ENCODE peak calls at places on chromosome 7, in six cellular contexts. Y, P, J, I, X and H are unnamed samples.

GRCh38 chr7:101947899-101948298 is 130.5 kb downstream of the CUX1 start:
- DNase-seq in Y (no peak), P (no peak), J (no peak), I (no peak), X (no peak), H (no peak)

GRCh38 chr7:16265863-16266458 is 155.4 kb downstream of the CRPPA start:
- DNase-seq in Y (no peak), P (no peak), J (no peak), I (no peak), X (no peak), H (no peak)

GRCh38 chr7:37908221-37908788 is 8.3 kb downstream of the SFRP4 start:
- DNase-seq in Y (no peak), P (no peak), J (no peak), I (no peak), X (no peak), H (no peak)

GRCh38 chr7:72087926-72088325 is 324.2 kb downstream of the CALN1 start:
- DNase-seq in Y (no peak), P (no peak), J (no peak), I (no peak), X (no peak), H (no peak)

GRCh38 chr7:54802841-54803240 is 43.8 kb upstream of the SEC61G start:
- DNase-seq in Y (no peak), P (no peak), J (no peak), I (no peak), X (peak), H (no peak)

GRCh38 chr7:20267482-20267881 is 50.3 kb upstream of the MACC1 start:
- DNase-seq in Y (no peak), P (no peak), J (no peak), I (no peak), X (peak), H (peak)

GRCh38 chr7:144873316-144873845 is 37.5 kb upstream of the TPK1 start:
- DNase-seq in Y (no peak), P (no peak), J (no peak), I (no peak), X (no peak), H (no peak)

GRCh38 chr7:75823198-75823910 is 9.7 kb upstream of the CCL24 start:
- DNase-seq in Y (no peak), P (no peak), J (no peak), I (no peak), X (no peak), H (no peak)

GRCh38 chr7:155455776-155456516 is 2.0 kb upstream of the EN2 start:
- DNase-seq in Y (no peak), P (no peak), J (no peak), I (no peak), X (no peak), H (no peak)

GRCh38 chr7:37380831-37381230 is 67.8 kb downstream of the ELMO1 start:
- DNase-seq in Y (no peak), P (no peak), J (no peak), I (no peak), X (no peak), H (no peak)

GRCh38 chr7:271266-272107 is 18.5 kb upstream of the FOXL3 start:
- DNase-seq in Y (no peak), P (no peak), J (no peak), I (no peak), X (no peak), H (no peak)

GRCh38 chr7:67863911-67864310 is 867.3 kb downstream of the TYW1 start:
- DNase-seq in Y (no peak), P (no peak), J (no peak), I (no peak), X (no peak), H (no peak)

GRCh38 chr7:101390901-101391301 is 28.2 kb downstream of the COL26A1 start:
- DNase-seq in Y (no peak), P (no peak), J (no peak), I (peak), X (peak), H (peak)

GRCh38 chr7:151100921-151101320 is 14.6 kb downstream of the AGAP3 start:
- DNase-seq in Y (no peak), P (no peak), J (no peak), I (no peak), X (no peak), H (no peak)

GRCh38 chr7:20826243-20826642 is 39.6 kb upstream of the SP8 start:
- DNase-seq in Y (no peak), P (no peak), J (no peak), I (no peak), X (no peak), H (no peak)

GRCh38 chr7:44334734-44335097 is 9.3 kb upstream of the CAMK2B start:
- DNase-seq in Y (no peak), P (no peak), J (no peak), I (no peak), X (no peak), H (no peak)

GRCh38 chr7:30166155-30166840 is 31.5 kb downstream of the MTURN start:
- DNase-seq in Y (no peak), P (no peak), J (peak), I (no peak), X (no peak), H (no peak)

GRCh38 chr7:29350351-29350750 is 155.8 kb downstream of the CHN2 start:
- DNase-seq in Y (no peak), P (no peak), J (no peak), I (no peak), X (no peak), H (no peak)

GRCh38 chr7:93601363-93601762 is 26.8 kb upstream of the CALCR start:
- DNase-seq in Y (no peak), P (no peak), J (no peak), I (no peak), X (no peak), H (no peak)
- TF ChIP-seq CTCF in Y (no peak), P (no peak), J (no peak), I (no peak), X (no peak), H (no peak)

DNA sequence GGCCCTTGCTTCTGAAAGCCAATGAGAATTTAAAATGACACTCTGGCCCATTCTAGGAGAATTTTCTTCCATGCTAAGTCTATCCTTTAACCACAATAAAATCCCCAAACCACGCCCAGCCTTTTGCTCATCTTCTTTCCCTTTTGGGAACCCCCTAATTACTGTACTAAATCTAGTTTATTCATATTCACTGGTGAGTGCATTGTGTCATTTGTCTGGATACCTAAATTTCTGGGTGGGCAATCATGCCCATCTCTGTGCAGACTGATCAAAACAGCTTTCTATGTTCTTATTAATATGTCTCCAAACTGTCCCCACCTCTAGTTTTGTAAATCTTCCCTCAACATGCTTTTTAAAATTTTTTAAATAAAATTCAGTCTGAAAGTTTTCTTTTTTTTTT is 11.7 kb upstream of the CDK14 start:
- DNase-seq in Y (no peak), P (no peak), J (no peak), I (no peak), X (no peak), H (no peak)
- TF ChIP-seq CTCF in Y (no peak), P (no peak), J (no peak), I (no peak), X (no peak), H (no peak)

GRCh38 chr7:117673839-117674238 is 194.0 kb downstream of the CFTR start:
- DNase-seq in Y (no peak), P (no peak), J (no peak), I (no peak), X (peak), H (no peak)
- TF ChIP-seq CTCF in Y (peak), P (no peak), J (no peak), I (no peak), X (peak), H (no peak)

GRCh38 chr7:93205046-93205445 is 21.2 kb downstream of the HEPACAM2 start:
- DNase-seq in Y (no peak), P (no peak), J (no peak), I (no peak), X (no peak), H (no peak)

GRCh38 chr7:93202594-93203273 is 23.5 kb downstream of the HEPACAM2 start:
- DNase-seq in Y (no peak), P (no peak), J (no peak), I (no peak), X (no peak), H (no peak)

GRCh38 chr7:93198472-93198871 is 27.8 kb downstream of the HEPACAM2 start:
- DNase-seq in Y (no peak), P (no peak), J (no peak), I (no peak), X (no peak), H (no peak)

DNA sequence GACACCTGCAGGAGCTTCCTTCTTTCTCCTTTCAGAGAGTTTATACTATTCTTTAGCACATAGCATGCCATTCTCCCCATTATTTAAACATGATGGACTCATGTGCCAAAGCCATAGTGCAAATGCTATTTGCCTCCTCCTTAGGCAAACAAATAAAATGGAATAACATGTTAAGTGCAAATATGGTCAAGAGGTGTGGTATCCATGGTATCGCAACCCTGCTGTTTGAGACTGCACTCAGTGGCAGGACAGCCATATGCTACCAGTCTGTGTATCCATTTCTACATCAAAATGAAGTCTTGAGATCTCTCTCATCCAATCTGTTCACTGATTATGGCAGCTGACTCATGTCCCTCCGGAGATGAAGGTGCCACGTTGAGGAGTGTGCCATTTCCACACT is 22.8 kb downstream of the HEPACAM2 start:
- DNase-seq in Y (no peak), P (no peak), J (no peak), I (no peak), X (no peak), H (no peak)
- TF ChIP-seq CTCF in Y (no peak), P (no peak), J (no peak), I (no peak), X (no peak), H (no peak)

GRCh38 chr7:92955081-92955480 is 118.7 kb upstream of the CDK6 start:
- DNase-seq in Y (no peak), P (no peak), J (no peak), I (no peak), X (peak), H (no peak)
- TF ChIP-seq CTCF in Y (no peak), P (no peak), J (no peak), I (no peak), X (no peak), H (no peak)

DNA sequence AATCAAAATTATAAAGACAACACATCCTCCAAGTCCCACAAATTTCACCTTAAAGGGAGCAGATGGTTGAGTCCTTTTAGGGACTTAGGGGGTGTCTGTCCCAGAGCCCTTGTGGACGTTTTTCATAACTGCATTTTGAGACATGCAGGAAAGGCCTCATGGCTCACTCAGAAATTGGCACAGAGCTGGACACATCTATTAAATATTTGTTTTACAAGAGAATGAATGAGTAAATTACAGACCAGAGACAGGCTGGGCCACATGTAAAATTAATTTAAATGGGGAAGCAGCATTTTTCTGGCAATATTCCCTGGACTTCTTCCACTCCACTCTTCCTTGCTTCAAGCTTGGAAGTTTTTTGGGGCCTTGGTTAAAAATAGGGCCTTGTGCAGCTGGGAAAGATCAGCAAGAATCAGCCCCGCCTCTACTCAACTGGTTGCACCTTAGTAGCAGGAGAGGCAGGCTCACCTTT is 20.0 kb downstream of the LAMB1 start:
- DNase-seq in Y (no peak), P (no peak), J (no peak), I (no peak), X (no peak), H (no peak)
- TF ChIP-seq CTCF in Y (peak), P (peak), J (no peak), I (peak), X (no peak), H (no peak)

GRCh38 chr7:4791738-4792536 is 16.5 kb downstream of the AP5Z1 start:
- DNase-seq in Y (peak), P (peak), J (peak), I (peak), X (peak), H (peak)
- TF ChIP-seq CTCF in Y (peak), P (peak), J (peak), I (peak), X (peak), H (no peak)

GRCh38 chr7:96212474-96212873 is 109.4 kb downstream of the SLC25A13 start:
- DNase-seq in Y (no peak), P (no peak), J (no peak), I (no peak), X (no peak), H (no peak)
- TF ChIP-seq CTCF in Y (no peak), P (no peak), J (no peak), I (no peak), X (no peak), H (no peak)

DNA sequence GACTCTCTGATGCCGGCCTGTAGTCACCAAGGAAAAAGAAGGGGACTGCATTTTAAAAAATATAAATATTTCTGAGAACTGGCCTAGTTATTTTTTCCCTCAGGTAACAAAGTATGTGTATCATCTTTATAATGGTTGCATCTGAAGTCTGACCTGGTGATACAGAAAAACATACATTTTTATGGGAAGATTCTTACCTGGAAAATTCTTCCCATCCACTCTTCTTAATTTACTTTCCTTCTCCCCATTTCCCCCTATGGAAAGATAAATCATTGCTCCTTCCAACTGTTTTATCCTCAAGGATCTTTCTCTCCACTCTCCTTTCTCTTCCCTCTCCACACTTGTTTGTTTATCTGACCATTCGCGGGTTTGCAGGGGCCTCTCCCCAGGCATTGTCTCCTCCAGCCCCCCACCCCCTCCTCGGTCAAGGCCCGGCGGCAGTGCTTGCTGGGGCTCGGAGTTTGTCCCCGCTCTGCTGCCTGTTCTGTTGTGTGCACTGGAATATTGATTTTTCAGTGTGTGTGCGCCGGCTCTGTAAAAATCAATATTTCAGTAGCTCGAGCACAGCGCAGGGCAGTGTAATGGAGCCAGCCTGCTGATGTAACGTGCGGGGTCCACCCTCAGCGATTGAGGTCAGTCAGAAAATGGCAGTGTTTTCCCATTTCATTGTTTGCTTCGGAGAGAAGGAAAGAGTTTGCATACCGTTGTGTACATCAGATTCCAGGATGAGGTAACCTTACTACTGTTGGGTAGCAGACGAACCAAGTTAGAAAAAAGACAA is 199.5 kb upstream of the NFE2L3 start:
- DNase-seq in Y (no peak), P (no peak), J (no peak), I (no peak), X (no peak), H (no peak)
- TF ChIP-seq CTCF in Y (no peak), P (no peak), J (no peak), I (no peak), X (no peak), H (no peak)

GRCh38 chr7:81469299-81470083 is 300.4 kb downstream of the HGF start:
- DNase-seq in Y (no peak), P (no peak), J (no peak), I (no peak), X (no peak), H (no peak)

GRCh38 chr7:81467964-81468363 is 301.9 kb downstream of the HGF start:
- DNase-seq in Y (no peak), P (no peak), J (no peak), I (no peak), X (no peak), H (no peak)

GRCh38 chr7:81470084-81470723 is 299.6 kb downstream of the HGF start:
- DNase-seq in Y (no peak), P (peak), J (peak), I (peak), X (peak), H (no peak)

GRCh38 chr7:81468516-81468915 is 301.3 kb downstream of the HGF start:
- DNase-seq in Y (no peak), P (no peak), J (no peak), I (no peak), X (no peak), H (no peak)

GRCh38 chr7:81470724-81471379 is 299.0 kb downstream of the HGF start:
- DNase-seq in Y (no peak), P (no peak), J (no peak), I (no peak), X (no peak), H (no peak)
- TF ChIP-seq CTCF in Y (no peak), P (no peak), J (no peak), I (no peak), X (no peak), H (no peak)